ENCODE peak calls at places on chromosome 2, in ten cellular contexts. W is hepatocyte, J is cardiac muscle cell, L is endothelial cell, P is PC-9, D is adrenal gland, F is endodermal cell, O is HFFc6, R is AG10803, I is stomach. M is an unnamed sample.

GRCh38 chr2:19362652-19363473 is 4.4 kb upstream of the OSR1 start:
- DNase-seq in W (peak; percentile 90), O (peak; percentile 85), L (peak; percentile 80), D (peak; percentile 89), P (peak; percentile 75), I (peak; percentile 78), F (peak; percentile 89), J (peak; percentile 86), R (peak; percentile 85), M (no peak)

GRCh38 chr2:77484026-77484425 is 38.1 kb downstream of the LRRTM4 start:
- DNase-seq in O (no peak), I (no peak), P (no peak), F (no peak), W (no peak), D (no peak), R (no peak), L (no peak), J (no peak), M (no peak)

GRCh38 chr2:70962885-70963878 is 15.2 kb upstream of the ANKRD53 start:
- DNase-seq in L (no peak), F (peak; percentile 38), W (peak; percentile 2), R (no peak), O (no peak), D (peak; percentile 31), I (no peak), J (no peak), P (no peak), M (no peak)

GRCh38 chr2:165273176-165273575 is 34.0 kb downstream of the SCN2A start:
- DNase-seq in O (no peak), W (no peak), I (no peak), P (no peak), J (no peak), F (no peak), L (no peak), D (no peak), R (no peak), M (no peak)

GRCh38 chr2:174977364-174977763 is 27.8 kb downstream of the CHN1 start:
- DNase-seq in J (no peak), O (no peak), L (no peak), P (no peak), D (no peak), W (no peak), R (no peak), F (no peak), I (no peak), M (no peak)

GRCh38 chr2:7452110-7452851 is 535.1 kb downstream of the RNF144A start:
- DNase-seq in I (no peak), L (peak; percentile 34), D (no peak), P (no peak), J (no peak), O (no peak), R (no peak), W (no peak), F (no peak), M (no peak)

GRCh38 chr2:241702155-241702404 is 241 bp downstream of the ING5 start:
- DNase-seq in D (no peak), I (no peak), P (no peak), W (no peak), R (no peak), O (no peak), L (peak; percentile 89), J (no peak), F (no peak), M (no peak)

GRCh38 chr2:49702740-49703139 is 548.4 kb upstream of the FSHR start:
- DNase-seq in D (no peak), F (no peak), W (peak; percentile 36), L (no peak), O (no peak), I (no peak), J (no peak), P (no peak), R (no peak), M (no peak)

GRCh38 chr2:88227446-88227845 is 57.3 kb downstream of the THNSL2 start:
- DNase-seq in F (peak; percentile 49), J (no peak), I (no peak), L (no peak), O (peak; percentile 1), R (peak; percentile 20), D (no peak), P (no peak), W (no peak), M (peak; percentile 77)

GRCh38 chr2:66489433-66489832 is 54.5 kb downstream of the MEIS1 start:
- DNase-seq in D (no peak), O (no peak), P (no peak), L (no peak), W (no peak), F (no peak), R (no peak), I (no peak), J (peak; percentile 72), M (no peak)

GRCh38 chr2:66497706-66498596 is 63.0 kb downstream of the MEIS1 start:
- DNase-seq in O (no peak), L (no peak), J (no peak), P (no peak), W (no peak), D (no peak), I (no peak), F (no peak), R (no peak), M (no peak)

GRCh38 chr2:118309201-118310015 is 221.1 kb downstream of the INSIG2 start:
- DNase-seq in R (no peak), L (no peak), W (no peak), O (no peak), D (no peak), F (no peak), J (no peak), P (no peak), I (no peak), M (no peak)

GRCh38 chr2:5391361-5391760 is 300.8 kb upstream of the SOX11 start:
- DNase-seq in W (no peak), I (no peak), P (no peak), L (no peak), O (no peak), J (peak; percentile 31), R (no peak), F (no peak), D (peak; percentile 66), M (no peak)

DNA sequence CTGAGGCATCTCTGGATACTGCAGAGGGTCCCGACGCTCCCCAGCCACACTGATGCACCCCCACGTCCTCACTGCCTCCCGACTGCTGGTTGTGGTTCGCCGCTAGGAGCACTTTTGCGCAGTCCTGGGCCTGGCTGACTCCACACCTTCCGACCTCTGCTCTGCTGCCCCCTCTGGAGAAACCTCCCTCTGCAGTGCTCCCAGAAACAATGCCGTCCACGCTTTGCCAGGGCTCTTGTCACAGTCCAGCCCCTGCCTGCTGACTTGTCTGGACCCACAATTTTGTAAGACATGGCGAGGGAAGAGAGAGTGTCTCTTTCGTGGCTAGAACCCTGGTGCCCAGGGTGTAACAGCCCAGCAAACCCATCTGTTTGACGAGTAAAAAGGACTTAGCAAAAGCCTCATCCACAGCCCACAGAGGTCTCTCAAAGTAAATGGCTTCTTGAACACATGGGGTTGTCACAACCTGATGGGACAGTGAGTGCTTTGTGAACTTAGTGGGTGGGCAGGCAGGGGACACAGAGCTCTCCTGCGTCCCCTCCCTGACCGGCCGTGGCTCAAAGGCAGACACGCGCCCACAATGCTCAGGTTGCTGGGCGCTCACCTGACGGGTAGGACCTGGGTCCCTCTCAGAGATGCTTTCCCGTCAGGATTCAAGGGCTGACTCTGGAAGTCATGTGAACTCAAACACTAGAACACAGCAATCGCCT is 4.0 kb downstream of the COPS9 start:
- DNase-seq in F (peak; percentile 83), I (no peak), L (no peak), R (no peak), D (peak; percentile 42), O (no peak), W (no peak), P (no peak), J (no peak), M (no peak)
- TF ChIP-seq CTCF in F (peak; percentile 58), I (no peak), L (peak; percentile 24), R (peak; percentile 9), D (no peak), O (peak; percentile 44), W (no peak), P (peak; percentile 33), J (peak; percentile 10), M (peak; percentile 23)

GRCh38 chr2:177195194-177195593 is 17.4 kb upstream of the HNRNPA3 start:
- DNase-seq in F (peak; percentile 49), J (no peak), P (no peak), I (no peak), L (no peak), R (no peak), W (no peak), O (no peak), D (no peak), M (no peak)
- TF ChIP-seq CTCF in F (peak; percentile 63), J (no peak), P (no peak), I (no peak), L (no peak), R (no peak), W (no peak), O (no peak), D (no peak), M (no peak)

GRCh38 chr2:156319811-156320490 is 12.6 kb downstream of the NR4A2 start:
- DNase-seq in P (no peak), W (peak; percentile 39), L (no peak), R (no peak), F (peak; percentile 78), I (peak; percentile 63), D (no peak), O (no peak), J (peak; percentile 55), M (no peak)
- TF ChIP-seq CTCF in P (no peak), W (peak; percentile 11), L (no peak), R (no peak), F (peak; percentile 38), I (no peak), D (peak; percentile 17), O (peak; percentile 15), J (no peak), M (peak; percentile 23)

DNA sequence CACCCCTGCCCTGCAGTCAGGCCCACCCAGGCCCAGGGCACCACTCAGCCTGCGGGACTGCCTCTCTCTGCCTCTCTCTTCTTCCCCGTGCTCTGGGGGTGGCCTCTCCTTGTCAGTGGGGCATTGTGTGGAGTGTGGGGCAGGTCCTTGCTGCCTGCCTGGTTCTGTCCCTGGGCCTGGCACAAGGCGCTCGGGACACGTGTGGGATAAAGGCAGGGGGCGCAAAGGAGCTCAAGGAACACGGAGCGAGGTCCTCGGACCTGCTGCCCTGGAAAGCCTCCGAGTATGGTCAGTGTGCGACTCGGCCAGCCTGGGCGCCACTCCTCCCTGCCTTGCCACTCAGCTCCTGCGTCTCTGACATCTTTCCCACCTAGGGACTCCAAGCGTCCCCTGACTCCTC is 262.2 kb downstream of the HDAC4 start:
- DNase-seq in I (no peak), J (no peak), R (no peak), F (peak; percentile 81), D (no peak), P (no peak), W (no peak), L (no peak), O (no peak), M (no peak)
- TF ChIP-seq CTCF in I (no peak), J (no peak), R (no peak), F (peak; percentile 51), D (no peak), P (no peak), W (no peak), L (no peak), O (no peak), M (no peak)

GRCh38 chr2:144517825-144518699 is 1.9 kb downstream of the ZEB2 start:
- DNase-seq in D (peak; percentile 63), P (no peak), W (no peak), J (no peak), L (no peak), F (peak; percentile 60), O (no peak), R (peak; percentile 43), I (no peak), M (no peak)
- TF ChIP-seq CTCF in D (no peak), P (no peak), W (no peak), J (no peak), L (no peak), F (no peak), O (no peak), R (no peak), I (no peak), M (no peak)

M was measured in kidney epithelial cell.